ENCODE peak calls at places on chromosomes 12 and 14, in four cellular contexts. X is WERI-Rb-1, A is SK-N-SH, N is HFF-Myc. W is an unnamed sample.

GRCh38 chr14:76348898-76349297 is 27.0 kb upstream of the ESRRB start:
- DNase-seq in A (peak), X (no peak), N (peak), W (no peak)

GRCh38 chr12:13564266-13564810 is 367.8 kb downstream of the EMP1 start:
- DNase-seq in A (no peak), X (no peak), N (no peak), W (no peak)

GRCh38 chr14:101333335-101334280 is 227.7 kb upstream of the DIO3 start:
- DNase-seq in X (no peak), A (no peak), N (no peak), W (no peak)

GRCh38 chr14:69346710-69347109 is 51.4 kb downstream of the ERH start:
- DNase-seq in X (peak), A (peak), N (no peak), W (no peak)

GRCh38 chr12:126506426-126507182 is 1441.4 kb downstream of the AACS start:
- DNase-seq in N (no peak), A (no peak), X (no peak), W (no peak)

GRCh38 chr14:96383445-96383844 is 8.5 kb upstream of the AK7 start:
- DNase-seq in N (no peak), A (no peak), X (no peak), W (no peak)

GRCh38 chr14:87497301-87497700 is 495.7 kb downstream of the GALC start:
- DNase-seq in A (no peak), X (no peak), N (no peak), W (no peak)

GRCh38 chr12:1916396-1917171 is 1.9 kb downstream of the CACNA2D4 start:
- DNase-seq in X (peak), N (no peak), A (peak), W (no peak)

GRCh38 chr14:76323331-76324050 is 52.4 kb upstream of the ESRRB start:
- DNase-seq in N (no peak), A (no peak), X (no peak), W (no peak)

GRCh38 chr12:117189725-117190209 is 503 bp downstream of the FBXO21 start:
- DNase-seq in X (peak), N (no peak), A (peak), W (peak)

GRCh38 chr14:95425369-95426115 is 90.9 kb downstream of the SYNE3 start:
- DNase-seq in N (no peak), X (no peak), A (no peak), W (no peak)

GRCh38 chr12:39990122-39991101 is 115.5 kb downstream of the SLC2A13 start:
- DNase-seq in N (peak), X (peak), A (peak), W (peak)

GRCh38 chr12:54074308-54074707 is 20.7 kb downstream of the HOXC4 start:
- DNase-seq in N (no peak), X (no peak), A (no peak), W (no peak)

GRCh38 chr14:64758711-64759554 is 54.7 kb downstream of the PLEKHG3 start:
- DNase-seq in N (no peak), A (peak), X (no peak), W (no peak)

GRCh38 chr12:92971869-92972524 is 42.9 kb upstream of the EEA1 start:
- DNase-seq in N (no peak), A (no peak), X (no peak), W (no peak)

GRCh38 chr12:124303579-124304313 is 8.9 kb downstream of the RFLNA start:
- DNase-seq in A (no peak), X (no peak), N (no peak), W (no peak)

GRCh38 chr12:113684053-113684907 is 212.6 kb upstream of the LHX5 start:
- DNase-seq in N (peak), X (peak), A (peak), W (no peak)

GRCh38 chr12:104568881-104569280 is 112.1 kb downstream of the CHST11 start:
- DNase-seq in N (no peak), X (no peak), A (no peak), W (no peak)

GRCh38 chr14:85527006-85527405 is 2.9 kb upstream of the FLRT2 start:
- DNase-seq in A (no peak), X (no peak), N (no peak), W (no peak)

GRCh38 chr14:36319899-36320209 is 583 bp downstream of the MBIP start:
- DNase-seq in X (no peak), A (no peak), N (no peak), W (no peak)

GRCh38 chr14:100875126-100875525 is 28.4 kb downstream of the RTL1 start:
- DNase-seq in X (no peak), A (no peak), N (no peak), W (no peak)

GRCh38 chr14:75428230-75429104 is 645 bp downstream of the JDP2 start:
- DNase-seq in X (peak), A (peak), N (no peak), W (peak)

GRCh38 chr12:91483471-91483985 is 300.9 kb upstream of the DCN start:
- DNase-seq in X (no peak), N (no peak), A (no peak), W (no peak)

GRCh38 chr14:24340606-24341005 is 815 bp upstream of the RIPK3 start:
- DNase-seq in A (no peak), X (no peak), N (no peak), W (no peak)

GRCh38 chr14:63677891-63678379 is 36.3 kb upstream of the WDR89 start:
- DNase-seq in X (no peak), N (peak), A (no peak), W (no peak)

GRCh38 chr12:10717410-10717809 is 5.7 kb downstream of the YBX3 start:
- DNase-seq in A (no peak), N (no peak), X (no peak), W (no peak)

GRCh38 chr12:26195641-26196423 is 459 bp downstream of the SSPN start:
- DNase-seq in A (peak), N (no peak), X (peak), W (no peak)

GRCh38 chr14:50677527-50678063 is 9.5 kb upstream of the SAV1 start:
- DNase-seq in X (no peak), A (no peak), N (no peak), W (no peak)

GRCh38 chr12:42589465-42590323 is at the start of gene PRICKLE1:
- DNase-seq in N (no peak), A (peak), X (peak), W (no peak)

GRCh38 chr14:89040080-89040437 is 215.6 kb downstream of the TTC8 start:
- DNase-seq in X (no peak), A (no peak), N (no peak), W (no peak)

GRCh38 chr14:89041245-89041585 is 216.8 kb downstream of the TTC8 start:
- DNase-seq in X (no peak), N (no peak), A (peak), W (no peak)

GRCh38 chr14:89042021-89042420 is 217.6 kb downstream of the TTC8 start:
- DNase-seq in N (no peak), X (no peak), A (no peak), W (no peak)

GRCh38 chr14:89037065-89037464 is 212.6 kb downstream of the TTC8 start:
- DNase-seq in N (no peak), X (no peak), A (no peak), W (no peak)

DNA sequence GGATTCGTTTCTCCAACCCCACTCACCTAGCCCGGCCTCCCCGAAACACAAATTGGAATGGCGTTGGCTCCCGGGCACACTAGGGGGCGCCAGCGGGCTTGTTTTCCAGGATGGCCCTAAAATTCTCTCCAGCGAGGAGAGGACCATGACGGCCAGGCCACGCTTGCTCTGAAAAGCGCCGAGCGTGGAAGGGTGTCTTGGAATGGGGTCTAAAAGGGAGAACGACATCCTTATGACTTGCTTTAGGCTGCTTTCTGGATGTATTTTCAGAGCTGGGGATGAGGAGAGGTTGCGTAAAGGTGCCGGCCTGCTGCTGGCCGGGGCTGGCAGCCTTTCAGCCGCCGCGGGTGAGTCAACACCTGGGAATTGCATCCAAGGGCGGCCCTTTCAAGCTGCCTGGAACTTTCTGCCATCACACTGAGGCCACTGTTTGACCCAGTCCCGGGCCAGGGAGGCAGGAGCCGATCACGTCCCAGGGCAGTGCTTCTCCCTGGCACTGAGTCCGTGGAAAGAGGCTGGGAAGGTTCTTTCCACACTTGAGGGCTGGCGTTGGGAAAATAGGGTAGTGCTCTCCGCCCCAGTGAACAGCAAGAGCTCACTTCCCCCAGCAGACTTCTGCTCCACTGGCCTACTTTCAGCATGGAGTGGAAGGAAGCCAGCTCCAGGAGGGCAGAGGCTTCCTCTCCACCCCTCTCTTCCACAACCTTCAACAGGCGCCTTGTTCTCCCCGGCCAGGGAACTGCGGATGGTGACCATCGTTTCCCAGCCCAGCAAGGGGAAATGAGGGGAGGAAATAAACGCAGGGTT is 216.2 kb downstream of the TTC8 start:
- DNase-seq in A (peak), N (no peak), X (peak), W (peak)
- H3K4me3 ChIP-seq in A (peak), N (peak), X (no peak), W (peak)

GRCh38 chr12:58441483-58441882 is 478.8 kb downstream of the LRIG3 start:
- DNase-seq in A (no peak), X (no peak), N (no peak), W (no peak)

GRCh38 chr12:58443981-58444371 is 476.3 kb downstream of the LRIG3 start:
- DNase-seq in X (peak), A (no peak), N (no peak), W (no peak)

DNA sequence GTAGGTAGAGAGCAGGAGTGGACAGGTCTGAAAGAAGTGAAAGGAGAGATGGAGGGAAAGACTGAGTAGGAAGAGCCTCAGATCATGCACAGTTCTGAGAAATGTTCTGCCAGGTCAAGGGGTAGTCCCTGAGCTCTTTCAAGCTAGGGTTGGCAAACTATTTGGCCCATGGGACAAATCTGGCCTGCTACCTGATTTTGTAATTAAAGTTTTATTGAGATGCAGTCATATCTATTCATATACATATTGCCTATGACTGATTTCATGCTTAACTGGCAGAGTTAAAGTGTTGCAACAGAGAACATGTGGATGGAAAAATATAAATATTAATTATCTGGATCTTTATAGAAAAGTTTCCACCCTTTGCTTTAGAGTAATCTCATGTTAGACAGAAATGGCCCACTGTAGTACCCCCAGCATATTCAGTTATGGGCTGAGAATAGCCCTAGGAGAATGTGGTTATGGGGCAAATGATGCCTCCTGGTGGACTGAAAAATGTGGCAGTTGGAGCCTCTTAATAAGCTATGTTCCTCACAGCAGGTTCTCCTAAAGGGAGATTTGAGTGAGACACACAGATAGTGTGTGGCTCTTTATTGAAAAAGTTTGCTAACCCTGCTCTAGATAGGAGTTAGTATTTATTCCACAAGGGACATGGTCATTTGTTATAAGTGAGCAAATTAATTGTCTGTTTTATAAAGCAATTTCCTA is 476.9 kb downstream of the LRIG3 start:
- DNase-seq in N (no peak), X (peak), A (peak), W (no peak)
- TF ChIP-seq CTCF in N (peak), X (peak), A (peak), W (no peak)

DNA sequence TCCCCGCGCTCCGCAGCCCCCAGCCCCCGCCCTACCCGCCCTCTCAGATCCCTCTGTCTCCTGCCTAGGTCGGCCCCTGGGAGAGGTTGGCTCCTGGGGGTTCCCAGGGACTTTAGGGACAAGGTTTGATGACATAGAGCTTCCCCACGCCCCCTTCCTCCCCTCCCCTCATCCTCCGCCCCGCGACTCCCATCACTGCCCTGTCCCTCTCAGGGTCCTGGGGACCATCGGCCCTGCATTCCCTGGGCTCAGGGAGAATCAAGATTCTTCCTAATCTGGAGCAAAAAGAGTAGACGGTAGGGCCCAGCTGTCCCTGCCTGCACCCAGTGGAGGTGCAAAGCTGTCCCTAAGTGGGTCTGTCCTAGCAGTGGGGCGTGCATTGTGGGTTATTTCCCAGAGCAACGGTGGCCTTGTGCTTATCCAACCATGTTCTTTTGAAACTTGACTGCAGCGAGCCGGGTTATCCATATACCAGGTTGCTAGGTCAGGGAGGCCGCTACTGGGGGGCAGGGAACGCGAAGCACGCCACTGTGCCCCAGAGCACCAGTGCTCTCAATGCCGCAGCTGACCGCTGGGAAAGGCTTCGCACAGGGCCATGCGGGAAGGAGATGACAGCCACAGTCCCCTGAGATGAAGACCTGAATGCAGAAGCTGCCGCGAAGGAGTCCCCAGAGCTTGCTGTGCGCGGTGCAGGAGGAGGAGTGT is 124.4 kb upstream of the PRMT8 start:
- DNase-seq in N (no peak), X (no peak), A (peak), W (no peak)
- H3K4me3 ChIP-seq in N (no peak), X (peak), A (no peak), W (no peak)

GRCh38 chr12:107544947-107545346 is 140.7 kb upstream of the PWP1 start:
- DNase-seq in X (no peak), A (no peak), N (no peak), W (peak)

GRCh38 chr12:107549786-107550480 is 135.7 kb upstream of the PWP1 start:
- DNase-seq in N (no peak), X (no peak), A (no peak), W (no peak)

GRCh38 chr12:107547421-107547820 is 138.2 kb upstream of the PWP1 start:
- DNase-seq in A (no peak), X (no peak), N (no peak), W (no peak)

GRCh38 chr12:107543841-107544240 is 141.8 kb upstream of the PWP1 start:
- DNase-seq in N (no peak), A (no peak), X (no peak), W (no peak)

DNA sequence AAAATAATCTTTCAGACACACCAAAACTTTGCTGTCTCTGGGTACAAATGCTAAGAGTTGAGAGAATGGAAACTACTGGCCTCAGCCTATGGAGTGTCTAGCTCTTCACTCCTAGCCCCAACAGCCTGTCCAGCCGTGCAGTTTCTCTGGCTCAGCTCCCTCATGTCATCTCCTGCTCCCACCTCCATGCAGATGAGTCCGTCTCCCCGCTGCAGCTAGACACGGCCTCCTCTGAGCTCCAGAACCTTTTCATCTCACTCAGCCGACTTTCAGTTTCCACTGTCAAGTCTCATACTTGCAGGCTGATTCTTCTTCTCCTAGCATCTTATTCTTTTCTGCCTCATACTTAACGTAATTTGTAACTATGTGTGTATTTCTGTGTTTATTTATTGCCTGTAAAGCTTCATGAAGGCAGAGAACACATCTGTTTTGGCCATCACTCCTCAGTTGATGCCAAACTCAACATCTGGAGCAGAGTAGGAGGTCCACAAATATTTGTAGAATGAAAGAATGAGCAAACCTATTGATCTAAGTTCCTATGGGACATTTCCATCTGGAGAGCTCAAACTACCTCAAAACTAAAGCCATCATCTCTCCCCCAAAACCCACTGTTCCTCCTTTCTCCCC is 139.7 kb upstream of the PWP1 start:
- DNase-seq in X (no peak), A (no peak), N (no peak), W (no peak)
- TF ChIP-seq CTCF in X (no peak), A (no peak), N (no peak), W (no peak)

W was measured in CD8-positive, alpha-beta T cell.